ENCODE peak calls at places on chromosomes 5 and 9, in five cellular contexts. One of them, this sample, is unnamed.

GRCh38 chr9:87500491-87500890 is 2.8 kb downstream of the DAPK1 start:
- DNase-seq in foreskin fibroblast: no peak
- DNase-seq in mesendoderm: no peak
- DNase-seq in natural killer cell treated with Interleukin-12 subunit alpha and Interleukin-12 subunit beta and Interleukin-15 and Interleukin-18, amount 100 ng/mL, for 72 hours: no peak
- DNase-seq in NCI-H1092 treated with DMSO at 0.1 percent for 48 hours: no peak
- DNase-seq in this sample: no peak

GRCh38 chr5:95471922-95472321 is 80.8 kb downstream of the FAM81B start:
- DNase-seq in foreskin fibroblast: peak; percentile 32
- DNase-seq in mesendoderm: peak; percentile 59
- DNase-seq in natural killer cell treated with Interleukin-12 subunit alpha and Interleukin-12 subunit beta and Interleukin-15 and Interleukin-18, amount 100 ng/mL, for 72 hours: no peak
- DNase-seq in NCI-H1092 treated with DMSO at 0.1 percent for 48 hours: no peak
- DNase-seq in this sample: no peak

GRCh38 chr5:170582931-170583330 is 79.1 kb downstream of the KCNIP1 start:
- DNase-seq in foreskin fibroblast: no peak
- DNase-seq in mesendoderm: no peak
- DNase-seq in natural killer cell treated with Interleukin-12 subunit alpha and Interleukin-12 subunit beta and Interleukin-15 and Interleukin-18, amount 100 ng/mL, for 72 hours: no peak
- DNase-seq in NCI-H1092 treated with DMSO at 0.1 percent for 48 hours: no peak
- DNase-seq in this sample: no peak

GRCh38 chr5:74643160-74643562 is 2.6 kb upstream of the ENC1 start:
- DNase-seq in foreskin fibroblast: peak; percentile 92
- DNase-seq in mesendoderm: peak; percentile 11
- DNase-seq in natural killer cell treated with Interleukin-12 subunit alpha and Interleukin-12 subunit beta and Interleukin-15 and Interleukin-18, amount 100 ng/mL, for 72 hours: no peak
- DNase-seq in NCI-H1092 treated with DMSO at 0.1 percent for 48 hours: no peak
- DNase-seq in this sample: no peak

GRCh38 chr9:114088571-114089170 is 10.4 kb downstream of the KIF12 start:
- DNase-seq in foreskin fibroblast: no peak
- DNase-seq in mesendoderm: no peak
- DNase-seq in natural killer cell treated with Interleukin-12 subunit alpha and Interleukin-12 subunit beta and Interleukin-15 and Interleukin-18, amount 100 ng/mL, for 72 hours: no peak
- DNase-seq in NCI-H1092 treated with DMSO at 0.1 percent for 48 hours: no peak
- DNase-seq in this sample: no peak

GRCh38 chr5:10578869-10579268 is 15.0 kb downstream of the ANKRD33B start:
- DNase-seq in foreskin fibroblast: no peak
- DNase-seq in mesendoderm: no peak
- DNase-seq in natural killer cell treated with Interleukin-12 subunit alpha and Interleukin-12 subunit beta and Interleukin-15 and Interleukin-18, amount 100 ng/mL, for 72 hours: no peak
- DNase-seq in NCI-H1092 treated with DMSO at 0.1 percent for 48 hours: no peak
- DNase-seq in this sample: no peak

GRCh38 chr5:124795829-124796228 is 49.4 kb upstream of the ZNF608 start:
- DNase-seq in foreskin fibroblast: no peak
- DNase-seq in mesendoderm: no peak
- DNase-seq in natural killer cell treated with Interleukin-12 subunit alpha and Interleukin-12 subunit beta and Interleukin-15 and Interleukin-18, amount 100 ng/mL, for 72 hours: no peak
- DNase-seq in NCI-H1092 treated with DMSO at 0.1 percent for 48 hours: no peak
- DNase-seq in this sample: no peak

GRCh38 chr9:79955300-79955699 is 383.5 kb downstream of the TLE4 start:
- DNase-seq in foreskin fibroblast: no peak
- DNase-seq in mesendoderm: no peak
- DNase-seq in natural killer cell treated with Interleukin-12 subunit alpha and Interleukin-12 subunit beta and Interleukin-15 and Interleukin-18, amount 100 ng/mL, for 72 hours: no peak
- DNase-seq in NCI-H1092 treated with DMSO at 0.1 percent for 48 hours: no peak
- DNase-seq in this sample: no peak

GRCh38 chr9:87193925-87194380 is 246.6 kb upstream of the GAS1 start:
- DNase-seq in foreskin fibroblast: peak; percentile 89
- DNase-seq in mesendoderm: no peak
- DNase-seq in natural killer cell treated with Interleukin-12 subunit alpha and Interleukin-12 subunit beta and Interleukin-15 and Interleukin-18, amount 100 ng/mL, for 72 hours: no peak
- DNase-seq in NCI-H1092 treated with DMSO at 0.1 percent for 48 hours: no peak
- DNase-seq in this sample: no peak

GRCh38 chr9:93467462-93467861 is 14.1 kb upstream of the FAM120AOS start:
- DNase-seq in foreskin fibroblast: no peak
- DNase-seq in mesendoderm: no peak
- DNase-seq in natural killer cell treated with Interleukin-12 subunit alpha and Interleukin-12 subunit beta and Interleukin-15 and Interleukin-18, amount 100 ng/mL, for 72 hours: no peak
- DNase-seq in NCI-H1092 treated with DMSO at 0.1 percent for 48 hours: no peak
- DNase-seq in this sample: no peak

GRCh38 chr5:135694906-135695305 is 116.1 kb upstream of the CXCL14 start:
- DNase-seq in foreskin fibroblast: no peak
- DNase-seq in mesendoderm: no peak
- DNase-seq in natural killer cell treated with Interleukin-12 subunit alpha and Interleukin-12 subunit beta and Interleukin-15 and Interleukin-18, amount 100 ng/mL, for 72 hours: no peak
- DNase-seq in NCI-H1092 treated with DMSO at 0.1 percent for 48 hours: no peak
- DNase-seq in this sample: no peak

GRCh38 chr5:139696167-139696893 is 48.2 kb downstream of the CXXC5 start:
- DNase-seq in foreskin fibroblast: no peak
- DNase-seq in mesendoderm: no peak
- DNase-seq in natural killer cell treated with Interleukin-12 subunit alpha and Interleukin-12 subunit beta and Interleukin-15 and Interleukin-18, amount 100 ng/mL, for 72 hours: no peak
- DNase-seq in NCI-H1092 treated with DMSO at 0.1 percent for 48 hours: no peak
- DNase-seq in this sample: no peak

GRCh38 chr5:151199581-151200185 is 24.2 kb downstream of the CCDC69 start:
- DNase-seq in foreskin fibroblast: no peak
- DNase-seq in mesendoderm: no peak
- DNase-seq in natural killer cell treated with Interleukin-12 subunit alpha and Interleukin-12 subunit beta and Interleukin-15 and Interleukin-18, amount 100 ng/mL, for 72 hours: no peak
- DNase-seq in NCI-H1092 treated with DMSO at 0.1 percent for 48 hours: no peak
- DNase-seq in this sample: no peak

GRCh38 chr9:18997151-18997550 is 35.9 kb downstream of the SAXO1 start:
- DNase-seq in foreskin fibroblast: no peak
- DNase-seq in mesendoderm: no peak
- DNase-seq in natural killer cell treated with Interleukin-12 subunit alpha and Interleukin-12 subunit beta and Interleukin-15 and Interleukin-18, amount 100 ng/mL, for 72 hours: no peak
- DNase-seq in NCI-H1092 treated with DMSO at 0.1 percent for 48 hours: no peak
- DNase-seq in this sample: no peak

GRCh38 chr9:23343226-23343625 is 482.8 kb downstream of the ELAVL2 start:
- DNase-seq in foreskin fibroblast: no peak
- DNase-seq in mesendoderm: no peak
- DNase-seq in natural killer cell treated with Interleukin-12 subunit alpha and Interleukin-12 subunit beta and Interleukin-15 and Interleukin-18, amount 100 ng/mL, for 72 hours: no peak
- DNase-seq in NCI-H1092 treated with DMSO at 0.1 percent for 48 hours: no peak
- DNase-seq in this sample: no peak

GRCh38 chr9:26746357-26747072 is 146.1 kb downstream of the CAAP1 start:
- DNase-seq in foreskin fibroblast: no peak
- DNase-seq in mesendoderm: peak; percentile 92
- DNase-seq in natural killer cell treated with Interleukin-12 subunit alpha and Interleukin-12 subunit beta and Interleukin-15 and Interleukin-18, amount 100 ng/mL, for 72 hours: no peak
- DNase-seq in NCI-H1092 treated with DMSO at 0.1 percent for 48 hours: no peak
- DNase-seq in this sample: no peak

GRCh38 chr9:137454506-137455360 is 4.4 kb downstream of the NSMF start:
- DNase-seq in foreskin fibroblast: no peak
- DNase-seq in mesendoderm: peak; percentile 71
- DNase-seq in natural killer cell treated with Interleukin-12 subunit alpha and Interleukin-12 subunit beta and Interleukin-15 and Interleukin-18, amount 100 ng/mL, for 72 hours: no peak
- DNase-seq in NCI-H1092 treated with DMSO at 0.1 percent for 48 hours: no peak
- DNase-seq in this sample: no peak

GRCh38 chr9:489198-490197 is 274.8 kb downstream of the DOCK8 start:
- DNase-seq in foreskin fibroblast: no peak
- DNase-seq in mesendoderm: no peak
- DNase-seq in natural killer cell treated with Interleukin-12 subunit alpha and Interleukin-12 subunit beta and Interleukin-15 and Interleukin-18, amount 100 ng/mL, for 72 hours: no peak
- DNase-seq in NCI-H1092 treated with DMSO at 0.1 percent for 48 hours: no peak
- DNase-seq in this sample: no peak

GRCh38 chr9:108363321-108363720 is 492.5 kb downstream of the ACTL7B start:
- DNase-seq in foreskin fibroblast: no peak
- DNase-seq in mesendoderm: no peak
- DNase-seq in natural killer cell treated with Interleukin-12 subunit alpha and Interleukin-12 subunit beta and Interleukin-15 and Interleukin-18, amount 100 ng/mL, for 72 hours: no peak
- DNase-seq in NCI-H1092 treated with DMSO at 0.1 percent for 48 hours: peak; percentile 83
- DNase-seq in this sample: no peak